ENCODE peak calls at places on chromosomes 2 and 18, in five cellular contexts. J is adipocyte, Y is PC-3, P is psoas muscle, M is OCI-LY7. T is an unnamed sample. For H3K36me3 and H3K9me3, the result is how much of the 10 kb centered on the place peaks cover.

GRCh38 chr18:49548266-49548665 is 13.6 kb upstream of the LIPG start:
- DNase-seq in J (no peak), Y (peak), P (no peak), M (no peak), T (no peak)

GRCh38 chr2:159793265-159793664 is 4.7 kb downstream of the CD302 start:
- DNase-seq in J (no peak), Y (no peak), P (no peak), M (no peak), T (no peak)

GRCh38 chr2:186516396-186516795 is 30.3 kb downstream of the ZC3H15 start:
- DNase-seq in J (no peak), Y (no peak), P (no peak), M (no peak), T (no peak)

GRCh38 chr2:134359367-134360081 is 105.7 kb downstream of the MGAT5 start:
- DNase-seq in J (no peak), Y (peak), P (no peak), M (no peak), T (no peak)

GRCh38 chr2:27263287-27264252 is 723 bp upstream of the SLC30A3 start:
- DNase-seq in J (no peak), Y (no peak), P (no peak), M (peak), T (no peak)

GRCh38 chr2:79994915-79995419 is 309.6 kb downstream of the LRRTM1 start:
- DNase-seq in J (no peak), Y (no peak), P (no peak), M (no peak), T (no peak)

GRCh38 chr18:48627216-48627615 is 88.4 kb downstream of the CTIF start:
- DNase-seq in J (no peak), Y (peak), P (no peak), M (no peak), T (no peak)

GRCh38 chr2:2748399-2749205 is 417.5 kb upstream of the MYT1L start:
- DNase-seq in J (no peak), Y (no peak), P (no peak), M (no peak), T (no peak)

GRCh38 chr2:85935746-85936208 is 47.0 kb upstream of the ST3GAL5 start:
- DNase-seq in J (peak), Y (peak), P (no peak), M (no peak), T (no peak)

GRCh38 chr2:46471-47345 is at the start of gene FAM110C:
- DNase-seq in J (no peak), Y (peak), P (no peak), M (no peak), T (peak)

GRCh38 chr18:12766986-12767433 is 64.2 kb downstream of the PSMG2 start:
- DNase-seq in J (no peak), Y (no peak), P (no peak), M (no peak), T (no peak)

GRCh38 chr2:176128172-176129012 is 1.1 kb upstream of the HOXD8 start:
- DNase-seq in J (no peak), Y (no peak), P (no peak), M (no peak), T (no peak)

GRCh38 chr2:13550832-13551231 is 834.1 kb downstream of the TRIB2 start:
- DNase-seq in J (peak), Y (no peak), P (no peak), M (no peak), T (no peak)

GRCh38 chr2:47501374-47502200 is 98.6 kb downstream of the MSH2 start:
- DNase-seq in J (no peak), Y (peak), P (no peak), M (no peak), T (no peak)

GRCh38 chr2:109182426-109182825 is 53.4 kb downstream of the SH3RF3 start:
- DNase-seq in J (peak), Y (peak), P (no peak), M (no peak), T (no peak)

GRCh38 chr18:79937103-79937860 is 14.2 kb downstream of the SLC66A2 start:
- DNase-seq in J (no peak), Y (no peak), P (no peak), M (no peak), T (peak)

GRCh38 chr2:105391763-105392662 is 6.8 kb downstream of the FHL2 start:
- DNase-seq in J (no peak), Y (no peak), P (no peak), M (no peak), T (no peak)

GRCh38 chr2:216319771-216320170 is 52.5 kb downstream of the MARCHF4 start:
- DNase-seq in J (peak), Y (no peak), P (no peak), M (no peak), T (no peak)

GRCh38 chr2:128440087-128440665 is 121.5 kb upstream of the HS6ST1 start:
- DNase-seq in J (no peak), Y (no peak), P (no peak), M (no peak), T (peak)

GRCh38 chr2:191728710-191729597 is 51.0 kb downstream of the NABP1 start:
- DNase-seq in J (peak), Y (peak), P (no peak), M (no peak), T (no peak)

GRCh38 chr2:242020196-242021004 is 150.9 kb downstream of the RTP5 start:
- DNase-seq in J (peak), Y (no peak), P (peak), M (peak), T (peak)

GRCh38 chr2:96423281-96423680 is 81.9 kb downstream of the NEURL3 start:
- DNase-seq in J (no peak), Y (peak), P (no peak), M (no peak), T (no peak)

GRCh38 chr2:187994464-187995331 is 297.0 kb upstream of the GULP1 start:
- DNase-seq in J (peak), Y (no peak), P (no peak), M (no peak), T (no peak)

GRCh38 chr2:6535572-6535971 is 330.1 kb downstream of the CMPK2 start:
- DNase-seq in J (no peak), Y (no peak), P (no peak), M (no peak), T (no peak)

GRCh38 chr2:212898011-212898410 is 253.4 kb downstream of the IKZF2 start:
- DNase-seq in J (no peak), Y (no peak), P (no peak), M (no peak), T (no peak)

GRCh38 chr2:176652300-176653182 is 383.3 kb downstream of the MTX2 start:
- DNase-seq in J (peak), Y (peak), P (no peak), M (peak), T (no peak)

GRCh38 chr2:125418483-125418882 is 1237.5 kb upstream of the GYPC start:
- DNase-seq in J (no peak), Y (no peak), P (no peak), M (no peak), T (no peak)

GRCh38 chr18:10035306-10035991 is 121.6 kb downstream of the VAPA start:
- DNase-seq in J (peak), Y (peak), P (no peak), M (no peak), T (no peak)

GRCh38 chr18:2588666-2589344 is 17.4 kb downstream of the NDC80 start:
- DNase-seq in J (no peak), Y (no peak), P (no peak), M (no peak), T (no peak)
- H3K36me3 ChIP-seq in J (under half), Y (half or more), P (under half), M (half or more), T (half or more)

DNA sequence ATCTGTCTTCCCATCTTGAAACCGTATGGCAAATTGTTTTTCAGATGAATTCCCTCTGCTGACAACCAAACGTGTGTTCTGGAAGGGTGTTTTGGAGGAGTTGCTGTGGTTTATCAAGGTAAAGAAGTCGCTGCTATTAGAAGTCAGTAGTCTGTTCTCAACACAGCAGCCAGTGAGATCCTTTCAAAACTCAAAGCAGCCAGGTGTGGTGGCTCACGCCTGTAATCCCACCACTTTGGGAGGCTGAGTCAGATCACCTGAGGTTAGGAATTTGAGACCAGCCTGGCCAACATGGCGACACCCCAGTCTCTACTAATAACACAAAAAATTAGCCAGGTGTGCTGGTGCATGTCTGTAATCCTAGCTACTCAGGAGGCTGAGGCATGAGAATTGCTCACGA is 2.1 kb downstream of the TYMS start:
- DNase-seq in J (no peak), Y (no peak), P (no peak), M (no peak), T (no peak)
- H3K4me3 ChIP-seq in J (no peak), Y (no peak), P (no peak), M (peak), T (no peak)

GRCh38 chr2:95294579-95295250 is 2.4 kb upstream of the KCNIP3 start:
- DNase-seq in J (no peak), Y (no peak), P (no peak), M (no peak), T (no peak)

GRCh38 chr2:95289251-95289650 is 7.9 kb upstream of the KCNIP3 start:
- DNase-seq in J (no peak), Y (no peak), P (no peak), M (no peak), T (no peak)

GRCh38 chr2:95287806-95288205 is 9.3 kb upstream of the KCNIP3 start:
- DNase-seq in J (no peak), Y (no peak), P (no peak), M (no peak), T (no peak)

GRCh38 chr2:95292623-95293260 is 4.4 kb upstream of the KCNIP3 start:
- DNase-seq in J (no peak), Y (peak), P (no peak), M (no peak), T (no peak)

DNA sequence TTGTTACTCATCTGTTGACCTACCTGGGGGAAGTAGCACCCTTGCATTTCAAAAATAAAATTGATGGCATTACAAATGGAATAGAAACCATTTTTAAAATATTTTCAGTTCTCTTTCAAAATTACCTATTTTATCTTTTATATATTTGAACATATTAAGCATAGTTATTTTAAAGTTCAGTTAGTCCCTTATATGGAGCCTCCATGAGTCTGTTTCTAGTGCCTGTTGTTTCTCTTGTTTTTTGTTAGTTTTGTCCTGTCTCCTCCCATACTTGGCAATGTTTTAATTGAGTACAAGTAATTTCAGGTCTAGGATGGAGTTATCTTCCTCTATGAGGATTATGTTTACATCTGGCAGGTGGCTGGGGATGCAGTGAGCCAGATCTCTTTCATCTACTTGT is 5.9 kb upstream of the KCNIP3 start:
- DNase-seq in J (no peak), Y (no peak), P (no peak), M (no peak), T (no peak)
- H3K9me3 ChIP-seq in J (under half), Y (under half), P (under half), M (under half), T (under half)

GRCh38 chr18:74511823-74512222 is 15.7 kb downstream of the CNDP2 start:
- DNase-seq in J (no peak), Y (no peak), P (no peak), M (no peak), T (no peak)
- H3K36me3 ChIP-seq in J (half or more), Y (under half), P (under half), M (under half), T (half or more)

GRCh38 chr18:7028625-7029024 is 89.0 kb downstream of the LAMA1 start:
- DNase-seq in J (no peak), Y (no peak), P (no peak), M (no peak), T (no peak)
- H3K4me3 ChIP-seq in J (no peak), Y (no peak), P (no peak), M (no peak), T (no peak)

DNA sequence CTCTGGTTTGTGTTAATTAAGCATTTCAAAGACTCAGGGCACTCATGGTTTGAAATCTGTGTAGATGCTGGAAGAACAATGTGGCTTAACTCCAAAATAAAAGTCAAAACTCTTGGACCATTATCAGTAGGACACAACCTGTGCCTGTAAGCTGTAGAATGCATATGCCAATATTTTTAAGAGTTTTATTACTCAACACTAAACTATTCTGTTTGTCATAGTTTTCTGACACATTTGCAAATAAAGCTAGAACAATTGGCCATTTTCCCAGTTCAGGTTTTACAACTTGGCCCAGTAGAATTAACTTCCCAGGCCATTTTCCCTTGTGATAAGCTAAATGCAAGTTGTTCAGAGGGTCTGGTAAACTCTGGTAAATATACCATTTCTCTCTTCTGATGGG is 713.1 kb downstream of the CBLN2 start:
- DNase-seq in J (no peak), Y (peak), P (no peak), M (no peak), T (no peak)
- H3K9me3 ChIP-seq in J (under half), Y (under half), P (under half), M (under half), T (under half)

GRCh38 chr2:239065962-239066361 is 218.1 kb downstream of the TWIST2 start:
- DNase-seq in J (no peak), Y (no peak), P (peak), M (no peak), T (no peak)
- H3K36me3 ChIP-seq in J (under half), Y (under half), P (under half), M (under half), T (under half)

GRCh38 chr2:98823196-98824166 is 92.5 kb upstream of the MGAT4A start:
- DNase-seq in J (no peak), Y (no peak), P (no peak), M (no peak), T (no peak)
- H3K4me3 ChIP-seq in J (peak), Y (no peak), P (peak), M (no peak), T (peak)

T was measured in RWPE2.